ENCODE peak calls at places on chromosomes 3 and 15, in nine cellular contexts. Z is GM23338, K is HepG2, R is endothelial cell of umbilical vein, A is K562, V is stomach, E is sigmoid colon, C is transverse colon, Q is spleen. P is an unnamed sample.

GRCh38 chr3:184058029-184058428 is 5.2 kb downstream of the HTR3C start:
- DNase-seq in Z (no peak), K (no peak), R (no peak), A (no peak), V (no peak), E (no peak), C (no peak), Q (no peak), P (no peak)

GRCh38 chr15:49330166-49330565 is 92.9 kb upstream of the FGF7 start:
- DNase-seq in Z (no peak), K (no peak), R (no peak), A (no peak), V (no peak), E (no peak), C (no peak), Q (no peak), P (no peak)

GRCh38 chr3:48770187-48770502 is 53.1 kb upstream of the IP6K2 start:
- DNase-seq in Z (peak), K (no peak), R (no peak), A (no peak), V (no peak), E (no peak), C (no peak), Q (no peak), P (no peak)

GRCh38 chr15:42413914-42414313 is 54.6 kb downstream of the CAPN3 start:
- DNase-seq in Z (no peak), K (no peak), R (peak), A (no peak), V (no peak), E (no peak), C (no peak), Q (no peak), P (no peak)

GRCh38 chr3:128274837-128275236 is 121.6 kb downstream of the EEFSEC start:
- DNase-seq in Z (no peak), K (no peak), R (peak), A (no peak), V (no peak), E (no peak), C (no peak), Q (no peak), P (no peak)

GRCh38 chr3:48405971-48406370 is 23.9 kb downstream of the PLXNB1 start:
- DNase-seq in Z (no peak), K (no peak), R (no peak), A (no peak), V (no peak), E (peak), C (no peak), Q (no peak), P (no peak)

GRCh38 chr15:49187537-49188245 is 17.6 kb downstream of the GALK2 start:
- DNase-seq in Z (no peak), K (no peak), R (no peak), A (no peak), V (no peak), E (no peak), C (no peak), Q (no peak), P (no peak)

GRCh38 chr15:59657635-59658125 is 365 bp upstream of the GTF2A2 start:
- DNase-seq in Z (no peak), K (no peak), R (no peak), A (no peak), V (no peak), E (no peak), C (peak), Q (peak), P (no peak)

GRCh38 chr3:73451276-73451973 is 173.3 kb downstream of the PDZRN3 start:
- DNase-seq in Z (no peak), K (no peak), R (no peak), A (no peak), V (peak), E (no peak), C (no peak), Q (no peak), P (peak)

GRCh38 chr3:52670621-52671521 is 14.8 kb downstream of the PBRM1 start:
- DNase-seq in Z (no peak), K (peak), R (peak), A (peak), V (no peak), E (no peak), C (no peak), Q (no peak), P (no peak)

GRCh38 chr15:52483712-52484111 is 45.0 kb downstream of the MYO5A start:
- DNase-seq in Z (no peak), K (no peak), R (peak), A (no peak), V (no peak), E (no peak), C (no peak), Q (no peak), P (no peak)

GRCh38 chr15:35481992-35482391 is 64.0 kb downstream of the DPH6 start:
- DNase-seq in Z (peak), K (no peak), R (peak), A (no peak), V (no peak), E (no peak), C (no peak), Q (no peak), P (peak)

GRCh38 chr15:52262364-52262763 is 33.2 kb downstream of the MYO5C start:
- DNase-seq in Z (no peak), K (no peak), R (peak), A (no peak), V (no peak), E (no peak), C (no peak), Q (no peak), P (no peak)

GRCh38 chr3:113534365-113534764 is 2.0 kb downstream of the SIDT1 start:
- DNase-seq in Z (no peak), K (no peak), R (no peak), A (no peak), V (no peak), E (no peak), C (no peak), Q (no peak), P (no peak)

GRCh38 chr15:79028411-79028964 is 62.1 kb downstream of the RASGRF1 start:
- DNase-seq in Z (peak), K (peak), R (peak), A (peak), V (no peak), E (no peak), C (peak), Q (no peak), P (no peak)

GRCh38 chr3:105866656-105867653 is 1.9 kb downstream of the CBLB start:
- DNase-seq in Z (peak), K (peak), R (peak), A (peak), V (no peak), E (peak), C (no peak), Q (no peak), P (no peak)

GRCh38 chr3:141519587-141519986 is 32.8 kb downstream of the RASA2 start:
- DNase-seq in Z (no peak), K (no peak), R (no peak), A (no peak), V (no peak), E (no peak), C (no peak), Q (no peak), P (no peak)

DNA sequence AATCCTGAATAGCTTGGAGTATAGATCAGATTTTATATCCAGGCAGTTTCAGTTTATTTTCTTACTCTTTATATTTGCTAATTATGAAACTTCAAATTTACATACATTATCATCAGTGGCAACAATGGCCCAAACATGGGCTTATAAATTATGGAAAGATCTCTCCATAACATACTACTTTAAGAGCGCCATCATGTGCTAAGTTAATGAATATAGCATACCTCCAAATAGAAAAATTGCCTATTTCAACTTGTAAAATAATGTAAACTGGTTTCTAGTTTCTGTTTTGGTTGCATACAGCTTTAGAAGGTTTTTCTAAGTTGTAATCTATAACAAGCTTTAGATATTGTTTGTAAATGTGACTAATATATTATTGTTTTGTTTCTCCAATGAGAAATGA is 531.3 kb upstream of the UBE2E2 start:
- DNase-seq in Z (no peak), K (no peak), R (no peak), A (no peak), V (no peak), E (no peak), C (no peak), Q (no peak), P (no peak)
- TF ChIP-seq CTCF in Z (no peak), K (no peak), R (no peak), A (no peak), V (no peak), E (no peak), C (no peak), Q (no peak), P (no peak)

GRCh38 chr3:196645091-196645490 is 5.6 kb downstream of the NRROS start:
- DNase-seq in Z (no peak), K (no peak), R (no peak), A (no peak), V (no peak), E (no peak), C (no peak), Q (no peak), P (no peak)
- TF ChIP-seq POLR2AphosphoS5 in Z (no peak), K (no peak), R (no peak), A (no peak), V (no peak), E (no peak), C (no peak), Q (no peak), P (no peak)

GRCh38 chr3:176431073-176431472 is 766.2 kb downstream of the TBL1XR1 start:
- DNase-seq in Z (no peak), K (no peak), R (no peak), A (no peak), V (no peak), E (no peak), C (no peak), Q (no peak), P (no peak)
- TF ChIP-seq CTCF in Z (no peak), K (no peak), R (no peak), A (no peak), V (no peak), E (no peak), C (no peak), Q (no peak), P (no peak)

DNA sequence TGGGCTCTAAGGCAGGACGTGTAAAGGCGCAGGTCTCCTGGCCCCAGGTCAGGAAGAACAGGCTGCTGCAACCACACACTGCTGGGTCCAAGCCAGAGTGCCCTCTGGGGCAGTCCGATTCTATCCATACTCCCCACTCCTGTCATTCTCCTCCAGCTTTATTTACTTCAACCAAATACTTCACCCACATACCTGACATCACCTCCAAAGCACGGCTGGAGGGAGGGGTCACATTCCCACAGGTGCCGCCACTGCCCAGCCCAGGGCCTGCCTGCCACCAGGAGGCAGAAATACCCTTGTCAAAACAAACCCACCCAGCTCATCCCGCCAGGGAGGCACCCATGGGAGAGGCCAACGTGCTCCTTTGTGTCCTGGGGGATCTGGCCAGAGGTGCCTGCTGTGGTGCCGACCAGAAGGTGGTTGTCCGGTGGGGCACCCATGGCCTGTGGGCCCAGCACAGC is 100.4 kb downstream of the DAPK2 start:
- DNase-seq in Z (peak), K (peak), R (no peak), A (no peak), V (peak), E (no peak), C (no peak), Q (no peak), P (peak)
- TF ChIP-seq POLR2AphosphoS5 in Z (no peak), K (no peak), R (no peak), A (no peak), V (no peak), E (no peak), C (no peak), Q (no peak), P (peak)

DNA sequence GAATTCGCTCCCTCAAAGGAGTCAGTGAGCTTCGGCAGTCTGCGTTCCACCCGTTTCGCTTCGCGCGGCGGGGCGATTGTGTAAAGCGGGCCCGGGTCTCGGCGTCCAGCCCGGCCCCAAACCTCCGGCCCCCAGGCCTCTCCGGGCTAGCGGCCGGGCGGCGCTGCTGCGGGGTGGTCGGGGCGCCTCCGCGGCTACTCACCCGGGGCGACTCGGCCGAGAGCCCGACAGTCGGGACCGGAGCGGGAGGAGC is 412 bp downstream of the CHDH start:
- DNase-seq in Z (no peak), K (no peak), R (no peak), A (no peak), V (no peak), E (no peak), C (no peak), Q (no peak), P (no peak)
- TF ChIP-seq CTCF in Z (no peak), K (no peak), R (no peak), A (no peak), V (no peak), E (no peak), C (no peak), Q (peak), P (no peak)

DNA sequence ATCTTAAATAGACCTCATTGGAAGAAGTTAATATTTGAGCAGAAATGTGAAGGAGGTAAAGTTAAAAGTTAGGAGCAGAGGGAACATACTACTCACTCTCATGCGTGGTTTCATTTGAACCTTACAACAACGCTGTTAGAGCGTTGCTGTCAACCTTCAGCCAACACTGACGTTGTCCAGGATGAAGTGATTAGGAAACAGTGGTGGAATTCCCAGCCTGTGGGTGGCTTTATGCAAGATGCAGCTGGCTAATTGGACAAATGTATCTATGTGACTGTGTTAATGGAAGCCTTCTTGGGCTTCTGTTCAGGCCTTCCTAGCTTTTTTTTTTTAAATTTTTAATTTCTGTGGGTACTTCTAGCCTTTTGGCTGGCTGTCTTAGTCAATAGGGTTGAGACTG is 40.5 kb downstream of the PTPRG start:
- DNase-seq in Z (no peak), K (no peak), R (no peak), A (no peak), V (no peak), E (peak), C (no peak), Q (no peak), P (no peak)
- TF ChIP-seq POLR2AphosphoS5 in Z (no peak), K (no peak), R (no peak), A (no peak), V (no peak), E (peak), C (peak), Q (no peak), P (no peak)

DNA sequence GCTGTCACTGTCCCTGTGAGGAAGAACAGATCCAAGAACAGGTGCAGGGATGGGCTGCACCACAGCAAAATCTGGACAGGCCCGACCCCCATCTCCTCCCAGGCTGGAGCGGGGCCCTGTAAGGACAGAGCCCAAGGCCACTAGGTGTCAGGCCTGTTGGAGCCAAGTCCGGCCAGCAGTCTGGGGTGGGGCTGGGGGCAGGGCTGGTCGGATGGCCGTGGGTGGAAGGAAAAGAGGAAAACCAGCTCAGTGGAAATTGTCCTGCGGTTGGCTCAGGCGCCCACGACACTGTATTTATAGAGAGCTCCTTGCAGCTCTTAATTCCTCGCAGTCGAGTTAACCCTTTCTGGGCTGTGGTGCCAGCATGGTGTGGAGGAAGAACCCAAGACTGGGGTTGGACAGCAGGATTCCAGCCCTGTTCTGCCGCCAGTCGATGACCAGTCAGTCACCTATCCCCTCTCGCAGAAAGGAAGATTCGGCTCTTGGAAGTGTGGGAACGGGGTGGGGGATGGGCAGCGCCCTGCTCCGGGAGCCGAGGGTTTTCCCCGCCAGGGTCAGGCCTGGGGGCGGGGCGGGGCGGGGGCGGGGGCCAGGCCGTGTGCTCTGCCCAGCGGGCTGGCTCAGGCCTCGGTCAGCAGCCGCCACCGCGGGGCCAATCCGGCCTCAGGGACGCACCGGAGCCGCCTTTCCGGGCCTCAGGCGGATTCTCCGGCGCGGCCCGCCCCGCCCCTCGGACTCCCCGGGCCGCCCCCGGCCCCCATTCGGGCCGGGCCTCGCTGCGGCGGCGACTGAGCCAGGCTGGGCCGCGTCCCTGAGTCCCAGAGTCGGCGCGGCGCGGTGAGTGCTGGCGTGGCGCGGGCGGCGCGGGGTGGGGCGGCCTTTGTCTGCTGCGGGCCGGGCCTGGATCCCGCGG is at the start of gene CD276:
- DNase-seq in Z (peak), K (peak), R (peak), A (peak), V (peak), E (peak), C (peak), Q (peak), P (peak)
- TF ChIP-seq CTCF in Z (peak), K (peak), R (no peak), A (peak), V (no peak), E (no peak), C (no peak), Q (no peak), P (peak)

GRCh38 chr3:12017487-12017886 is 13.3 kb downstream of the SYN2 start:
- DNase-seq in Z (no peak), K (no peak), R (no peak), A (no peak), V (no peak), E (no peak), C (no peak), Q (no peak), P (no peak)
- TF ChIP-seq POLR2AphosphoS5 in Z (no peak), K (no peak), R (no peak), A (no peak), V (no peak), E (no peak), C (no peak), Q (no peak), P (no peak)

DNA sequence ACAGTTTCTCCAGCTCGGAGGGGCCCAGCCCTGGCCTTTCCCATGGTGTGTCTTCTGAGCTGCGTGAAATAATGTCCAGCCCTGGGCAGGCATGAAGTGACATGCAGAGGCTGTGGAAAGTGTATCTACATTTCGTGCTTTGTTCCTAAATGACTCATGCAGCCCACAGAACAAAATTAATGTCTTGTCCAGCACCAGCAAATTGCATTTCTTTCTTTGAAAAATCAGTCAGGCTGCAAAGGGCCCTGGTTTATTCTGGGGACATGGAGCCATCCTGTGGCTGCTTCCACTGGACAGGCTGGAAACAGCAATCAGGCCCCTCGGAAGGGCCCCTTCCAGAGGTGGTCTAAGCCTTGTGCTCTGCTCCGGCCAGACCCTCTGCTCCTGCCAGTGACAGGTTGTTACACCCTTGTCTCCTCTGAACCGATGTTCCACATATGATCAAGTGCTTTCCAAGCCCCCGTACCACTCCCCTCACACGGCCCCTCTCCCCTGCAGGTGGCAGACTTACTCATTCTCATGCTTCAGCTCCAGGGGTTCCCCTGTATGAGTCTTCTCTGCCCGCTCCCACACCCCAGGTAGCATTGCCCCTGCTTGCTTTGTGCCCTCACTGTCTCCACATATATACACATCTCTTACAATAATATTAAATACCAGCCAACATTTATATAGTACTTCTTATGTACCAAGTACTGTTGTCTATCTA is 33.7 kb downstream of the CRYGS start:
- DNase-seq in Z (no peak), K (no peak), R (no peak), A (no peak), V (no peak), E (no peak), C (no peak), Q (no peak), P (no peak)
- TF ChIP-seq CTCF in Z (no peak), K (peak), R (no peak), A (peak), V (no peak), E (no peak), C (no peak), Q (no peak), P (no peak)

DNA sequence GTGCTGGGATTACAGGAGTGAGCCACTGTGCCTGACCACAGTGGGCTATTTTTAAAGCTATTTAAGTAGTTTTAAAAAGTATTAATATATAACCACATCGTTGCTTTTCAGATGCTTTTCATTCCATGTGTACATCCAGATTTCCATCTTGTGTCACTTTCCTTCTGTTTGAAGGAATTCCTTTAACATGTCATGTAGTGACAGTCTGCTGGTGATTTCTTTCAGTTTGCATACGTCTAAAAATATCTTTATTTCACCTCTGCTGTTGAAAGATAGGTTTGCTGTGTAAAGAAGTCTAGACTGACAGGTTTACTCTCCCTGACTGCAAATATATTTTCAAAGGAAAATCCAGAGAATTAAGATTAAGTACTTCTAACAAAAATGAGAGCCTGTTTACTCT is 12.2 kb downstream of the FAM240A start:
- DNase-seq in Z (no peak), K (no peak), R (no peak), A (no peak), V (no peak), E (no peak), C (no peak), Q (no peak), P (no peak)
- TF ChIP-seq POLR2AphosphoS5 in Z (no peak), K (no peak), R (no peak), A (no peak), V (no peak), E (no peak), C (no peak), Q (no peak), P (no peak)

P was measured in prostate gland.